ENCODE peak calls at places on chromosomes 1 and 21, in four cellular contexts. U is Panc1, X is HCT116, B is K562. Q is an unnamed sample.

GRCh38 chr1:30382496-30382895 is 340.9 kb downstream of the MATN1 start:
- DNase-seq in U (no peak), X (no peak), B (no peak), Q (no peak)

GRCh38 chr21:17257784-17258183 is 255.1 kb upstream of the CXADR start:
- DNase-seq in U (no peak), X (no peak), B (no peak), Q (no peak)

GRCh38 chr1:25562101-25562927 is 18.9 kb downstream of the LDLRAP1 start:
- DNase-seq in U (no peak), X (no peak), B (peak; percentile 47), Q (peak; percentile 31)

GRCh38 chr1:9239622-9240401 is 5.2 kb downstream of the H6PD start:
- DNase-seq in U (no peak), X (no peak), B (no peak), Q (peak; percentile 83)

GRCh38 chr1:67342002-67342890 is 34.6 kb downstream of the IL12RB2 start:
- DNase-seq in U (no peak), X (no peak), B (no peak), Q (no peak)

GRCh38 chr1:235397733-235398132 is 30.5 kb downstream of the TBCE start:
- DNase-seq in U (no peak), X (no peak), B (no peak), Q (no peak)

GRCh38 chr1:115839706-115840095 is 1.2 kb downstream of the NHLH2 start:
- DNase-seq in U (no peak), X (no peak), B (no peak), Q (no peak)

GRCh38 chr1:17163789-17164666 is 40.9 kb upstream of the PADI1 start:
- DNase-seq in U (no peak), X (no peak), B (no peak), Q (no peak)

GRCh38 chr1:231699769-231700168 is 73.2 kb downstream of the DISC1 start:
- DNase-seq in U (no peak), X (no peak), B (no peak), Q (no peak)
- TF ChIP-seq TCF7L2 in U (no peak), X (no peak), B (no peak), Q (no peak)

GRCh38 chr1:208223136-208223535 is 21.0 kb downstream of the PLXNA2 start:
- DNase-seq in U (no peak), X (no peak), B (no peak), Q (no peak)
- TF ChIP-seq TCF7L2 in U (no peak), X (no peak), B (no peak), Q (no peak)

GRCh38 chr1:155873860-155874259 is 14.5 kb downstream of the SYT11 start:
- DNase-seq in U (no peak), X (no peak), B (no peak), Q (no peak)
- TF ChIP-seq TCF7L2 in U (no peak), X (no peak), B (no peak), Q (no peak)

GRCh38 chr1:117412472-117412871 is 45.2 kb downstream of the MAN1A2 start:
- DNase-seq in U (no peak), X (no peak), B (no peak), Q (no peak)
- TF ChIP-seq TCF7L2 in U (no peak), X (no peak), B (no peak), Q (no peak)

GRCh38 chr21:29514652-29515247 is 216.0 kb downstream of the BACH1 start:
- DNase-seq in U (no peak), X (no peak), B (no peak), Q (no peak)

GRCh38 chr21:29513535-29513934 is 214.8 kb downstream of the BACH1 start:
- DNase-seq in U (no peak), X (no peak), B (no peak), Q (no peak)

GRCh38 chr21:29508311-29508710 is 209.6 kb downstream of the BACH1 start:
- DNase-seq in U (no peak), X (no peak), B (no peak), Q (no peak)

GRCh38 chr21:29506947-29507346 is 208.2 kb downstream of the BACH1 start:
- DNase-seq in U (no peak), X (no peak), B (no peak), Q (no peak)

DNA sequence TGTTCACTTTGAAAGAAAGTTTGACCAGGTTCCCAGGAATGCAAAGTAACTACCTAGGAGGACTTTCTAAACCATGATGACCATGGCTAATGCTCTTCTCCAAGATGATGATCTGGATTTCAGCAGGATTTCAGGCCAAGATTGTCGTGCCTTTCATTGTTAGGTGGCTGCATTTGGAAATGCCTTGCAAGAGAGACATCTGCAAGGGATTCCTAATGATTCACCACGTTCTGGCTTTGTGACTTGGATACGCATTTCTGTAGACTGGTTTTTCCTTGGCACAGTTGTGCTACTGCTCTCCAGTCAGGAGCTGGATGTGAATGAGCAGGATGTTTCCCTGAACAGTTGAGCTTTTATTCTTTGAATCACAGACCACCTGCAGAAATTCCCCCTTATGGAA is 212.4 kb downstream of the BACH1 start:
- DNase-seq in U (no peak), X (no peak), B (no peak), Q (no peak)
- TF ChIP-seq TCF7L2 in U (no peak), X (no peak), B (no peak), Q (no peak)

GRCh38 chr1:220321758-220322157 is 49.5 kb upstream of the RAB3GAP2 start:
- DNase-seq in U (no peak), X (no peak), B (peak; percentile 20), Q (no peak)
- TF ChIP-seq TCF7L2 in U (no peak), X (no peak), B (no peak), Q (no peak)

Q was measured in HepG2.